ENCODE peak calls at places on chromosomes 11 and 22, in ten cellular contexts. C is brain microvascular endothelial cell; T is activated gamma-delta T cell treated with Interleukin-2 at 50 U/mL for 16 hours; H is astrocyte of the spinal cord; L is activated CD8-positive, alpha-beta memory T cell treated with anti-CD3 and anti-CD28 coated beads for 1 hour; F is activated CD8-positive, alpha-beta T cell treated with anti-CD3 and anti-CD28 coated beads for 36 hours; G is HS-27A; A is activated CD4-positive, alpha-beta T cell treated with anti-CD3 and anti-CD28 coated beads, Interleukin-2, amount 10 ng/mL, durations not matched to agents 7 days and 5 days; P is CD4-positive, alpha-beta memory T cell; X is stimulated activated CD4-positive, alpha-beta T cell treated with anti-CD3 and anti-CD28 coated beads, Interleukin-4, amount 100 ng/mL, for 48 hours. V is an unnamed sample.

GRCh38 chr22:43481528-43482309 is 69.9 kb downstream of the MPPED1 start:
- DNase-seq in C (no peak), T (peak), H (no peak), L (no peak), F (peak), G (no peak), A (peak), P (no peak), X (no peak), V (peak)

GRCh38 chr22:40107756-40108437 is 69.8 kb upstream of the TNRC6B start:
- DNase-seq in C (no peak), T (no peak), H (peak), L (no peak), F (peak), G (no peak), A (peak), P (no peak), X (no peak), V (peak)

GRCh38 chr11:36157151-36157519 is 132.1 kb downstream of the COMMD9 start:
- DNase-seq in C (no peak), T (no peak), H (no peak), L (no peak), F (no peak), G (no peak), A (no peak), P (no peak), X (no peak), V (no peak)

GRCh38 chr11:15707971-15708370 is 593.2 kb downstream of the INSC start:
- DNase-seq in C (no peak), T (no peak), H (peak), L (no peak), F (no peak), G (no peak), A (no peak), P (no peak), X (no peak), V (no peak)

GRCh38 chr11:128933481-128934178 is 9.0 kb downstream of the TP53AIP1 start:
- DNase-seq in C (no peak), T (no peak), H (no peak), L (no peak), F (no peak), G (no peak), A (no peak), P (no peak), X (no peak), V (no peak)

GRCh38 chr11:77752518-77752917 is 68.0 kb downstream of the RSF1 start:
- DNase-seq in C (peak), T (no peak), H (no peak), L (no peak), F (no peak), G (no peak), A (no peak), P (no peak), X (no peak), V (no peak)

GRCh38 chr22:38549106-38549884 is 20.7 kb downstream of the DMC1 start:
- DNase-seq in C (no peak), T (no peak), H (no peak), L (no peak), F (no peak), G (no peak), A (no peak), P (no peak), X (no peak), V (no peak)

GRCh38 chr22:49975543-49976389 is 15.2 kb downstream of the PIM3 start:
- DNase-seq in C (no peak), T (peak), H (no peak), L (no peak), F (peak), G (no peak), A (no peak), P (peak), X (peak), V (peak)

GRCh38 chr11:2379471-2380174 is 2.5 kb downstream of the CD81 start:
- DNase-seq in C (no peak), T (no peak), H (no peak), L (no peak), F (no peak), G (no peak), A (no peak), P (no peak), X (no peak), V (no peak)

GRCh38 chr11:64854534-64855502 is 10.4 kb upstream of the CDC42BPG start:
- DNase-seq in C (peak), T (peak), H (peak), L (no peak), F (peak), G (peak), A (no peak), P (peak), X (no peak), V (peak)

GRCh38 chr11:6544921-6545850 is 48.1 kb downstream of the DNHD1 start:
- DNase-seq in C (no peak), T (no peak), H (peak), L (no peak), F (no peak), G (no peak), A (no peak), P (no peak), X (no peak), V (no peak)

GRCh38 chr22:42881982-42882656 is 25.0 kb upstream of the ARFGAP3 start:
- DNase-seq in C (no peak), T (no peak), H (no peak), L (no peak), F (no peak), G (no peak), A (no peak), P (no peak), X (no peak), V (no peak)